ENCODE peak calls at places on chromosomes 3 and 15, in eight cellular contexts. One of them, this sample, is unnamed.

GRCh38 chr15:31974154-31974794 is 56.0 kb upstream of the CHRNA7 start:
- DNase-seq in H9: no peak
- DNase-seq in kidney epithelial cell: no peak
- DNase-seq in spleen: no peak
- DNase-seq in MM.1S: no peak
- DNase-seq in GM12865: no peak
- DNase-seq in uterus: no peak
- DNase-seq in hepatocyte: no peak
- DNase-seq in this sample: no peak

GRCh38 chr15:38768970-38769369 is 204.4 kb upstream of the RASGRP1 start:
- DNase-seq in MM.1S: no peak
- DNase-seq in uterus: peak; percentile 28
- DNase-seq in spleen: no peak
- DNase-seq in hepatocyte: peak; percentile 12
- DNase-seq in GM12865: peak; percentile 4
- DNase-seq in H9: peak; percentile 42
- DNase-seq in kidney epithelial cell: no peak
- DNase-seq in this sample: no peak

GRCh38 chr15:97156739-97157265 is 803.7 kb upstream of the ARRDC4 start:
- DNase-seq in hepatocyte: no peak
- DNase-seq in spleen: no peak
- DNase-seq in H9: no peak
- DNase-seq in uterus: no peak
- DNase-seq in kidney epithelial cell: no peak
- DNase-seq in MM.1S: no peak
- DNase-seq in GM12865: no peak
- DNase-seq in this sample: no peak

GRCh38 chr15:88015228-88015860 is 241.2 kb downstream of the NTRK3 start:
- DNase-seq in hepatocyte: no peak
- DNase-seq in GM12865: no peak
- DNase-seq in spleen: no peak
- DNase-seq in kidney epithelial cell: no peak
- DNase-seq in H9: peak; percentile 35
- DNase-seq in uterus: peak; percentile 20
- DNase-seq in MM.1S: no peak
- DNase-seq in this sample: no peak

GRCh38 chr15:98720577-98720976 is 72.2 kb downstream of the IGF1R start:
- DNase-seq in uterus: no peak
- DNase-seq in hepatocyte: no peak
- DNase-seq in spleen: no peak
- DNase-seq in kidney epithelial cell: no peak
- DNase-seq in GM12865: no peak
- DNase-seq in H9: no peak
- DNase-seq in MM.1S: no peak
- DNase-seq in this sample: no peak

GRCh38 chr15:85379403-85380131 is 836 bp upstream of the AKAP13 start:
- DNase-seq in spleen: no peak
- DNase-seq in hepatocyte: peak; percentile 13
- DNase-seq in H9: no peak
- DNase-seq in MM.1S: peak; percentile 36
- DNase-seq in kidney epithelial cell: no peak
- DNase-seq in uterus: no peak
- DNase-seq in GM12865: peak; percentile 59
- DNase-seq in this sample: no peak

GRCh38 chr3:184491867-184492615 is 69.5 kb upstream of the EPHB3 start:
- DNase-seq in uterus: peak; percentile 25
- DNase-seq in hepatocyte: no peak
- DNase-seq in H9: no peak
- DNase-seq in MM.1S: no peak
- DNase-seq in GM12865: no peak
- DNase-seq in kidney epithelial cell: no peak
- DNase-seq in spleen: no peak
- DNase-seq in this sample: no peak

GRCh38 chr15:89828324-89829145 is 13.9 kb upstream of the ANPEP start:
- DNase-seq in H9: no peak
- DNase-seq in kidney epithelial cell: no peak
- DNase-seq in uterus: peak; percentile 55
- DNase-seq in hepatocyte: no peak
- DNase-seq in spleen: no peak
- DNase-seq in GM12865: no peak
- DNase-seq in MM.1S: no peak
- DNase-seq in this sample: no peak

GRCh38 chr3:78804251-78805037 is 963.4 kb downstream of the ROBO1 start:
- DNase-seq in hepatocyte: peak; percentile 28
- DNase-seq in spleen: no peak
- DNase-seq in GM12865: no peak
- DNase-seq in MM.1S: no peak
- DNase-seq in H9: no peak
- DNase-seq in kidney epithelial cell: no peak
- DNase-seq in uterus: peak; percentile 21
- DNase-seq in this sample: no peak

GRCh38 chr3:12138044-12138443 is 20.7 kb downstream of the TIMP4 start:
- DNase-seq in H9: peak; percentile 44
- DNase-seq in MM.1S: peak; percentile 32
- DNase-seq in hepatocyte: no peak
- DNase-seq in kidney epithelial cell: no peak
- DNase-seq in spleen: no peak
- DNase-seq in uterus: no peak
- DNase-seq in GM12865: peak; percentile 59
- DNase-seq in this sample: no peak
- TF ChIP-seq CTCF in H9: peak; percentile 54
- TF ChIP-seq CTCF in MM.1S: peak; percentile 34
- TF ChIP-seq CTCF in hepatocyte: peak; percentile 36
- TF ChIP-seq CTCF in kidney epithelial cell: peak; percentile 56
- TF ChIP-seq CTCF in spleen: no peak
- TF ChIP-seq CTCF in uterus: no peak
- TF ChIP-seq CTCF in GM12865: peak; percentile 45
- TF ChIP-seq CTCF in this sample: peak; percentile 38

GRCh38 chr15:27833974-27834373 is 265.1 kb downstream of the OCA2 start:
- DNase-seq in spleen: no peak
- DNase-seq in MM.1S: no peak
- DNase-seq in uterus: no peak
- DNase-seq in hepatocyte: no peak
- DNase-seq in H9: no peak
- DNase-seq in kidney epithelial cell: no peak
- DNase-seq in GM12865: no peak
- DNase-seq in this sample: no peak
- TF ChIP-seq CTCF in spleen: no peak
- TF ChIP-seq CTCF in MM.1S: no peak
- TF ChIP-seq CTCF in uterus: no peak
- TF ChIP-seq CTCF in hepatocyte: no peak
- TF ChIP-seq CTCF in H9: no peak
- TF ChIP-seq CTCF in kidney epithelial cell: no peak
- TF ChIP-seq CTCF in GM12865: no peak
- TF ChIP-seq CTCF in this sample: no peak

GRCh38 chr15:101723874-101724674 is at the start of gene TARS3:
- DNase-seq in hepatocyte: peak; percentile 98
- DNase-seq in MM.1S: peak; percentile 94
- DNase-seq in kidney epithelial cell: no peak
- DNase-seq in spleen: peak; percentile 99
- DNase-seq in H9: peak; percentile 95
- DNase-seq in GM12865: peak; percentile 95
- DNase-seq in uterus: peak; percentile 94
- DNase-seq in this sample: peak; percentile 54
- TF ChIP-seq CTCF in hepatocyte: peak; percentile 16
- TF ChIP-seq CTCF in MM.1S: peak; percentile 22
- TF ChIP-seq CTCF in kidney epithelial cell: no peak
- TF ChIP-seq CTCF in spleen: no peak
- TF ChIP-seq CTCF in H9: peak; percentile 27
- TF ChIP-seq CTCF in GM12865: peak; percentile 16
- TF ChIP-seq CTCF in uterus: peak; percentile 43
- TF ChIP-seq CTCF in this sample: peak; percentile 32

DNA sequence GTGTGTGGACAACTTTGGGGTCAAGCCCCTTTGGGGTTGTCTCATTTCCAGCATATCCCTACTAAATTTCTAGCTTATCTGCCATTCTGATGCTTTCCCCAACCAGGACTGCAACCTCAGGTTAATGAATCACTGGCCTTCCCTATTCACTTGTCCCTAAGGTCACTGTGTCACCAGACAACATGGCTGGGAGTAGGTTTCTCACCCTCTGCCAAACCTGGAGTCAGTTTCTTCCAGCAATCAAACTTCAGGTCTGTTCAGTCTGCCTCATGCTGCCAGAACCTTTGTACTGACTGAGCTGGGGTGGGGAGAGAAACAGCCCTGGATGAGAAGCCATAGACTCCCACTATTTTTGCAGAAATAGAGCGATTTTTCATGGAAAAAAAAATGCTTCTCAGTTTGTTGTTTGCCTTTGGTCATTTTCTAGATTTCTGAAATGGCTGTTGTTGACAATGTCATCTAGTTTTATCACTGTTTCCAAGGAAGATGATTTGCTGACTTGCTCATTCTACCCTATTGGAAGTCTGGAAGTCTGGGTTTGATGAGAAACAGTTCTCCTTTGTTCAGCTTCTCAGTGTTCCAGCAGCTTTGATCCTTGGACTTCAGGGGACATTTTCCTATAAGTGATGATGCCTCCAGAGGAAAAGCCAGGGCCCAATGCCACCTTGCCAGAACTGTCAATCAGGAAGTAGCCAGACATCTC is 74.8 kb upstream of the IL12A start:
- DNase-seq in MM.1S: no peak
- DNase-seq in uterus: no peak
- DNase-seq in spleen: no peak
- DNase-seq in GM12865: no peak
- DNase-seq in H9: no peak
- DNase-seq in hepatocyte: no peak
- DNase-seq in kidney epithelial cell: no peak
- DNase-seq in this sample: no peak
- TF ChIP-seq CTCF in MM.1S: no peak
- TF ChIP-seq CTCF in uterus: no peak
- TF ChIP-seq CTCF in spleen: no peak
- TF ChIP-seq CTCF in GM12865: no peak
- TF ChIP-seq CTCF in H9: no peak
- TF ChIP-seq CTCF in hepatocyte: no peak
- TF ChIP-seq CTCF in kidney epithelial cell: no peak
- TF ChIP-seq CTCF in this sample: no peak

GRCh38 chr3:24963762-24964625 is 464.1 kb upstream of the RARB start:
- DNase-seq in MM.1S: peak; percentile 23
- DNase-seq in hepatocyte: peak; percentile 63
- DNase-seq in GM12865: peak; percentile 13
- DNase-seq in uterus: no peak
- DNase-seq in H9: no peak
- DNase-seq in spleen: no peak
- DNase-seq in kidney epithelial cell: no peak
- DNase-seq in this sample: no peak
- TF ChIP-seq CTCF in MM.1S: peak; percentile 45
- TF ChIP-seq CTCF in hepatocyte: peak; percentile 70
- TF ChIP-seq CTCF in GM12865: peak; percentile 29
- TF ChIP-seq CTCF in uterus: peak; percentile 58
- TF ChIP-seq CTCF in H9: peak; percentile 79
- TF ChIP-seq CTCF in spleen: peak; percentile 45
- TF ChIP-seq CTCF in kidney epithelial cell: peak; percentile 57
- TF ChIP-seq CTCF in this sample: peak; percentile 57

GRCh38 chr3:159322322-159322939 is 520.6 kb downstream of the MFSD1 start:
- DNase-seq in kidney epithelial cell: no peak
- DNase-seq in H9: peak; percentile 78
- DNase-seq in spleen: peak; percentile 74
- DNase-seq in GM12865: peak; percentile 61
- DNase-seq in uterus: no peak
- DNase-seq in MM.1S: peak; percentile 56
- DNase-seq in hepatocyte: peak; percentile 8
- DNase-seq in this sample: no peak
- TF ChIP-seq CTCF in kidney epithelial cell: peak; percentile 73
- TF ChIP-seq CTCF in H9: peak; percentile 95
- TF ChIP-seq CTCF in spleen: peak; percentile 41
- TF ChIP-seq CTCF in GM12865: peak; percentile 89
- TF ChIP-seq CTCF in uterus: peak; percentile 10
- TF ChIP-seq CTCF in MM.1S: peak; percentile 99
- TF ChIP-seq CTCF in hepatocyte: peak; percentile 41
- TF ChIP-seq CTCF in this sample: no peak

DNA sequence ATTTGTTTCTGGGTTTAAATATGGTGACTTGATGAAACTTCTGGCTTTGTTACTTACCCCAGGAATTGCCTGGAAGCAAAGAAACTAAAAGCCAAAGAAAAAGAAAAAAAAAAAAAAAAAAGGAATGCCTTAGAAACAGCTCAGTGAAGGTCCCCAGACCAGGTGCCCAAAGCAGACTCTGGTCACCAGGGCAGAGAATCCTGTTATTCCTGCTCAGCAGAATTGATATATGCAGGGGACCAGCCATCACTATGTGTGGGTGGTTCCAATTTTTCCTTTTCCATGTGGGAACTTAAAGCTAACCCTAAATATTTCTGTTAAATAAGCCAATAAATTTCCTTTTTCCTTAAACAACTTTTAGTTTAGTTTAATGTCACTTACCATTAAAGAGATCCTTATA is 100.8 kb upstream of the TPRG1 start:
- DNase-seq in MM.1S: no peak
- DNase-seq in GM12865: no peak
- DNase-seq in spleen: no peak
- DNase-seq in uterus: no peak
- DNase-seq in kidney epithelial cell: no peak
- DNase-seq in H9: no peak
- DNase-seq in hepatocyte: no peak
- DNase-seq in this sample: no peak
- TF ChIP-seq CTCF in MM.1S: no peak
- TF ChIP-seq CTCF in GM12865: no peak
- TF ChIP-seq CTCF in spleen: no peak
- TF ChIP-seq CTCF in uterus: no peak
- TF ChIP-seq CTCF in kidney epithelial cell: no peak
- TF ChIP-seq CTCF in H9: no peak
- TF ChIP-seq CTCF in hepatocyte: no peak
- TF ChIP-seq CTCF in this sample: no peak

GRCh38 chr3:157347577-157348303 is 88.9 kb upstream of the PTX3 start:
- DNase-seq in hepatocyte: no peak
- DNase-seq in H9: peak; percentile 89
- DNase-seq in spleen: no peak
- DNase-seq in GM12865: no peak
- DNase-seq in kidney epithelial cell: no peak
- DNase-seq in MM.1S: no peak
- DNase-seq in uterus: no peak
- DNase-seq in this sample: no peak
- TF ChIP-seq CTCF in hepatocyte: peak; percentile 8
- TF ChIP-seq CTCF in H9: peak; percentile 93
- TF ChIP-seq CTCF in spleen: no peak
- TF ChIP-seq CTCF in GM12865: peak; percentile 34
- TF ChIP-seq CTCF in kidney epithelial cell: peak; percentile 43
- TF ChIP-seq CTCF in MM.1S: peak; percentile 37
- TF ChIP-seq CTCF in uterus: no peak
- TF ChIP-seq CTCF in this sample: no peak

DNA sequence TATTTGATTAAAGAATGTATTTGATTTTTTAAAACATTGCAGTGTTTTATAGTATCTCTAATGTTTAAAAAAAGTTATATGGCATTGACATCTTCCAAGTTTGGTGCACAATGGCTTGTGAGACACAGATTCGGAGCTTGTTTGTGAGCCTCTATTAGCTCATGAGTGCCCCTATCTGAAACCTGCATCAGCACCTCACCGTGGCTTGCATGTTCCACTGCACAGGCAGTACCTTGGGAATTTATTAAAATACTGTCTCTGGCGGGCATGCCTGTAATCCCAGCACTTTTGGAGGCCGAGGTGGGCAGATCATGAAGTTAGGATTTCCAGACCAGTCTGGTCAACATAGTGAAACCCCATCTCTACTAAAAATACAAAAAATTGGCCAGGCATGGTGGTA is 6.8 kb upstream of the RTP2 start:
- DNase-seq in H9: peak; percentile 46
- DNase-seq in MM.1S: no peak
- DNase-seq in spleen: no peak
- DNase-seq in hepatocyte: no peak
- DNase-seq in kidney epithelial cell: no peak
- DNase-seq in GM12865: no peak
- DNase-seq in uterus: no peak
- DNase-seq in this sample: no peak
- TF ChIP-seq CTCF in H9: peak; percentile 55
- TF ChIP-seq CTCF in MM.1S: no peak
- TF ChIP-seq CTCF in spleen: no peak
- TF ChIP-seq CTCF in hepatocyte: no peak
- TF ChIP-seq CTCF in kidney epithelial cell: peak; percentile 20
- TF ChIP-seq CTCF in GM12865: no peak
- TF ChIP-seq CTCF in uterus: no peak
- TF ChIP-seq CTCF in this sample: no peak

GRCh38 chr3:58422756-58423324 is 10.8 kb downstream of the PDHB start:
- DNase-seq in spleen: no peak
- DNase-seq in GM12865: no peak
- DNase-seq in kidney epithelial cell: no peak
- DNase-seq in uterus: no peak
- DNase-seq in H9: no peak
- DNase-seq in MM.1S: no peak
- DNase-seq in hepatocyte: peak; percentile 32
- DNase-seq in this sample: no peak
- TF ChIP-seq CTCF in spleen: no peak
- TF ChIP-seq CTCF in GM12865: peak; percentile 4
- TF ChIP-seq CTCF in kidney epithelial cell: peak; percentile 33
- TF ChIP-seq CTCF in uterus: no peak
- TF ChIP-seq CTCF in H9: peak; percentile 51
- TF ChIP-seq CTCF in MM.1S: no peak
- TF ChIP-seq CTCF in hepatocyte: peak; percentile 24
- TF ChIP-seq CTCF in this sample: no peak